ENCODE peak calls at places on chromosomes 1 and 21, in four cellular contexts. S, X, Q and J are unnamed samples.

GRCh38 chr1:58839147-58839795 is 55.4 kb upstream of the JUN start:
- DNase-seq in X (no peak), S (no peak), Q (no peak), J (no peak)

GRCh38 chr1:86775395-86775794 is 71.0 kb downstream of the SH3GLB1 start:
- DNase-seq in Q (no peak), S (no peak), X (no peak), J (no peak)

GRCh38 chr1:162676767-162677166 is 44.5 kb downstream of the DDR2 start:
- DNase-seq in Q (peak), S (no peak), X (no peak), J (no peak)

GRCh38 chr1:47004004-47004403 is 19.5 kb upstream of the CYP4X1 start:
- DNase-seq in Q (no peak), S (no peak), X (no peak), J (no peak)

GRCh38 chr21:37855568-37856391 is 60.5 kb downstream of the KCNJ6 start:
- DNase-seq in S (no peak), Q (peak), X (peak), J (no peak)

GRCh38 chr1:16073490-16074104 is at the start of gene FAM131C:
- DNase-seq in Q (no peak), S (no peak), X (no peak), J (no peak)

GRCh38 chr1:1281533-1282321 is 1.5 kb downstream of the SCNN1D start:
- DNase-seq in X (peak), Q (peak), S (no peak), J (no peak)

GRCh38 chr1:161200992-161201827 is 957 bp upstream of the NDUFS2 start:
- DNase-seq in Q (peak), S (no peak), X (peak), J (no peak)

GRCh38 chr1:52636701-52637695 is 4.0 kb downstream of the SHISAL2A start:
- DNase-seq in Q (no peak), S (no peak), X (no peak), J (no peak)

GRCh38 chr1:192807968-192808587 is 761 bp upstream of the RGS2 start:
- DNase-seq in Q (peak), X (peak), S (no peak), J (no peak)

GRCh38 chr1:209607102-209607794 is 23.7 kb downstream of the CAMK1G start:
- DNase-seq in S (no peak), Q (no peak), X (peak), J (no peak)

GRCh38 chr1:150127868-150128267 is 21.8 kb upstream of the PLEKHO1 start:
- DNase-seq in Q (no peak), S (no peak), X (no peak), J (no peak)

GRCh38 chr1:50333595-50333974 is 89.7 kb downstream of the DMRTA2 start:
- DNase-seq in S (peak), Q (peak), X (no peak), J (no peak)